ENCODE peak calls at places on chromosomes 7 and 10, in four cellular contexts. T is CD8-positive, alpha-beta memory T cell; L is tibial nerve; O is HCT116. E is an unnamed sample. For H3K9me3, the result is how much of the 10 kb centered on the place peaks cover.

GRCh38 chr10:61438141-61438984 is 14.8 kb downstream of the TMEM26 start:
- DNase-seq in O (no peak), L (no peak), T (no peak), E (no peak)

GRCh38 chr7:126700807-126701604 is 551.7 kb downstream of the GRM8 start:
- DNase-seq in L (no peak), O (peak), T (peak), E (peak)

GRCh38 chr7:71486856-71487628 is 355.1 kb downstream of the GALNT17 start:
- DNase-seq in T (no peak), L (no peak), O (no peak), E (no peak)

GRCh38 chr7:4634166-4634565 is 47.9 kb upstream of the FOXK1 start:
- DNase-seq in O (no peak), T (no peak), L (no peak), E (no peak)

GRCh38 chr7:124720195-124720594 is 45.4 kb downstream of the GPR37 start:
- DNase-seq in O (no peak), T (no peak), L (no peak), E (no peak)

GRCh38 chr10:23540401-23540800 is 101.5 kb downstream of the OTUD1 start:
- DNase-seq in L (no peak), T (no peak), O (no peak), E (no peak)

GRCh38 chr10:128071417-128071782 is 54.8 kb downstream of the MKI67 start:
- DNase-seq in O (no peak), T (no peak), L (no peak), E (no peak)

GRCh38 chr7:4237296-4238235 is 444.5 kb upstream of the FOXK1 start:
- DNase-seq in T (no peak), O (no peak), L (no peak), E (no peak)

GRCh38 chr7:137961200-137962177 is 40.4 kb downstream of the CREB3L2 start:
- DNase-seq in T (no peak), O (no peak), L (no peak), E (no peak)

GRCh38 chr7:23058412-23059096 is 44.6 kb upstream of the HYCC1 start:
- DNase-seq in L (no peak), T (no peak), O (no peak), E (no peak)

GRCh38 chr7:81692146-81692905 is 77.5 kb downstream of the HGF start:
- DNase-seq in T (no peak), O (no peak), L (no peak), E (no peak)

GRCh38 chr10:70542565-70542938 is 60.0 kb downstream of the PRF1 start:
- DNase-seq in O (no peak), T (no peak), L (no peak), E (no peak)

GRCh38 chr10:103855424-103855823 is at the start of gene SH3PXD2A:
- DNase-seq in T (no peak), L (no peak), O (no peak), E (peak)

GRCh38 chr10:35470535-35470934 is 134.2 kb downstream of the CCNY start:
- DNase-seq in O (no peak), L (no peak), T (no peak), E (no peak)

GRCh38 chr7:121016976-121017375 is 28.5 kb downstream of the CPED1 start:
- DNase-seq in O (no peak), T (no peak), L (no peak), E (no peak)

GRCh38 chr10:101258179-101258885 is 29.1 kb upstream of the LBX1 start:
- DNase-seq in L (no peak), O (peak), T (no peak), E (no peak)

GRCh38 chr10:16854623-16855022 is 37.4 kb upstream of the RSU1 start:
- DNase-seq in O (no peak), T (no peak), L (no peak), E (no peak)

GRCh38 chr10:92849234-92849525 is 860 bp downstream of the EXOC6 start:
- DNase-seq in T (no peak), L (no peak), O (no peak), E (no peak)

GRCh38 chr10:2791774-2792443 is 275.4 kb upstream of the PFKP start:
- DNase-seq in T (no peak), L (no peak), O (no peak), E (no peak)

GRCh38 chr10:31823358-31823757 is 105.3 kb downstream of the ARHGAP12 start:
- DNase-seq in O (no peak), L (no peak), T (no peak), E (no peak)

GRCh38 chr7:2376351-2377154 is 21.9 kb downstream of the EIF3B start:
- DNase-seq in O (no peak), L (no peak), T (no peak), E (no peak)

GRCh38 chr7:23467281-23467680 is 3.0 kb downstream of the IGF2BP3 start:
- DNase-seq in T (no peak), L (no peak), O (no peak), E (no peak)

GRCh38 chr10:60316029-60316428 is 73.6 kb downstream of the ANK3 start:
- DNase-seq in T (no peak), L (no peak), O (no peak), E (no peak)

GRCh38 chr10:75035975-75036708 is 75.3 kb upstream of the SAMD8 start:
- DNase-seq in L (no peak), T (no peak), O (no peak), E (no peak)

GRCh38 chr10:118259288-118259906 is 82.7 kb downstream of the FAM204A start:
- DNase-seq in T (peak), L (no peak), O (peak), E (no peak)

GRCh38 chr7:139341776-139342244 is 673 bp downstream of the FMC1 start:
- DNase-seq in O (no peak), T (no peak), L (no peak), E (no peak)

GRCh38 chr10:132117146-132117545 is 51.4 kb downstream of the JAKMIP3 start:
- DNase-seq in O (no peak), T (no peak), L (no peak), E (peak)
- H3K9me3 ChIP-seq in O (under half), T (under half), L (under half), E (under half)

GRCh38 chr7:51700593-51701215 is 384.1 kb upstream of the COBL start:
- DNase-seq in L (no peak), T (no peak), O (no peak), E (no peak)
- H3K9me3 ChIP-seq in L (under half), T (under half), O (under half), E (under half)

GRCh38 chr7:46533946-46534345 is 612.9 kb upstream of the IGFBP3 start:
- DNase-seq in O (no peak), T (no peak), L (no peak), E (no peak)

GRCh38 chr7:46527360-46527759 is 606.3 kb upstream of the IGFBP3 start:
- DNase-seq in O (no peak), L (no peak), T (no peak), E (no peak)

GRCh38 chr7:46532571-46532970 is 611.5 kb upstream of the IGFBP3 start:
- DNase-seq in O (no peak), L (no peak), T (no peak), E (no peak)

GRCh38 chr7:46525876-46526275 is 604.8 kb upstream of the IGFBP3 start:
- DNase-seq in O (no peak), L (no peak), T (no peak), E (no peak)

DNA sequence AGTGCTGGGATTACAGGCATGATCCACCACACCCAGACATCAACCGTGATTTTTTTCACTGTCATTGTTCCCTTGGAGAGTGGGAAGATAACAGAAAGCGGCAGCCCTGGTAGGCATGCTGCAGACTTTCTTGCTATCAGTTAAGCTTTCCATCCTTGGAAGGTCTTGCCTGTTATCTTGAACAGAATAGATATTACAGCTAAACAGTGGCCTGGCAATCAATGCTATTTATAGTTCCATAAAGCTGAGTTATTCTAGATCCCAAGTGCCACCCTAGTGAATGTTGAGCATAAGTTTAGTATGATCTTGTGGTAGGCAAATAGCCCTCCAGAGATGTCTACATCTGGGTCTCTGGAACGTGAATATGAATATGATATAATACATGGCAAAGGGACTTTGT is 609.0 kb upstream of the IGFBP3 start:
- DNase-seq in O (no peak), L (no peak), T (no peak), E (no peak)
- H3K9me3 ChIP-seq in O (under half), L (under half), T (under half), E (under half)

GRCh38 chr7:68009716-68010115 is 1013.1 kb downstream of the TYW1 start:
- DNase-seq in O (no peak), T (no peak), L (no peak), E (no peak)
- H3K9me3 ChIP-seq in O (under half), T (under half), L (under half), E (under half)

DNA sequence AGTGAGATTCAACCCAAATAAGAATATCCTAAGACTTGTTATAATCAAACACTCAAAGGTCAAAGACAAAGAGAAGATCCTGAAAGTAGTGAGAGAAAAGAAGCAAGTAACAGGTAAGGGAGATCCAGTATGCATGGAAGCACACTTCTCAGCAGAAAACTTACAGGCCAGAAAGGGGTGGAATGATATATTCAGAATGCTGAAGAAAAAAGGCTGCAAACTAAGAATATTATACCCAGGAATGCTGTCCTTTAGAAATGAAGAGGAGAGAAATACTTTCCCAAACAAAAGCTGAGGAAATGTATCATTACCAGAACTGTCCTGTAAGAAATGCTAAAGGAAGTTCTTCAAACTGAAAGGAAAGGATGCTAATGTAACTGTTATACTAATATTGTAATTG is 12.6 kb upstream of the ZNF746 start:
- DNase-seq in O (no peak), T (no peak), L (no peak), E (no peak)
- H3K9me3 ChIP-seq in O (under half), T (under half), L (under half), E (under half)

GRCh38 chr7:157739056-157739455 is 402.3 kb downstream of the DNAJB6 start:
- DNase-seq in O (no peak), T (no peak), L (no peak), E (no peak)
- H3K9me3 ChIP-seq in O (under half), T (under half), L (under half), E (under half)

E was measured in T-helper 17 cell.